ENCODE peak calls at places on chromosomes 1 and 21, in eight cellular contexts. One of them, this sample, is unnamed.

GRCh38 chr1:41660570-41661427 is 176.3 kb upstream of the EDN2 start:
- DNase-seq in Peyer's patch: no peak
- DNase-seq in esophagus muscularis mucosa: no peak
- DNase-seq in neural crest cell: no peak
- DNase-seq in WTC11: no peak
- DNase-seq in tibial nerve: no peak
- DNase-seq in fibroblast of lung: peak; percentile 18
- DNase-seq in AG10803: no peak
- DNase-seq in this sample: no peak

GRCh38 chr1:5742801-5743200 is 249.4 kb downstream of the NPHP4 start:
- DNase-seq in Peyer's patch: no peak
- DNase-seq in esophagus muscularis mucosa: no peak
- DNase-seq in neural crest cell: no peak
- DNase-seq in WTC11: no peak
- DNase-seq in tibial nerve: peak; percentile 10
- DNase-seq in fibroblast of lung: no peak
- DNase-seq in AG10803: no peak
- DNase-seq in this sample: no peak

GRCh38 chr1:183472488-183473285 is at the start of gene SMG7:
- DNase-seq in Peyer's patch: peak; percentile 72
- DNase-seq in esophagus muscularis mucosa: no peak
- DNase-seq in neural crest cell: peak; percentile 37
- DNase-seq in WTC11: no peak
- DNase-seq in tibial nerve: peak; percentile 16
- DNase-seq in fibroblast of lung: peak; percentile 41
- DNase-seq in AG10803: peak; percentile 17
- DNase-seq in this sample: peak; percentile 88

GRCh38 chr1:20700636-20701215 is 17.1 kb downstream of the KIF17 start:
- DNase-seq in Peyer's patch: no peak
- DNase-seq in esophagus muscularis mucosa: no peak
- DNase-seq in neural crest cell: no peak
- DNase-seq in WTC11: no peak
- DNase-seq in tibial nerve: no peak
- DNase-seq in fibroblast of lung: no peak
- DNase-seq in AG10803: no peak
- DNase-seq in this sample: no peak

GRCh38 chr1:111422546-111423391 is 4.8 kb downstream of the OVGP1 start:
- DNase-seq in Peyer's patch: no peak
- DNase-seq in esophagus muscularis mucosa: no peak
- DNase-seq in neural crest cell: no peak
- DNase-seq in WTC11: no peak
- DNase-seq in tibial nerve: no peak
- DNase-seq in fibroblast of lung: no peak
- DNase-seq in AG10803: peak; percentile 5
- DNase-seq in this sample: no peak

GRCh38 chr1:19086176-19086875 is 123.7 kb downstream of the UBR4 start:
- DNase-seq in Peyer's patch: no peak
- DNase-seq in esophagus muscularis mucosa: no peak
- DNase-seq in neural crest cell: no peak
- DNase-seq in WTC11: no peak
- DNase-seq in tibial nerve: no peak
- DNase-seq in fibroblast of lung: no peak
- DNase-seq in AG10803: no peak
- DNase-seq in this sample: no peak

GRCh38 chr21:15015622-15016471 is 49.0 kb downstream of the NRIP1 start:
- DNase-seq in Peyer's patch: no peak
- DNase-seq in esophagus muscularis mucosa: no peak
- DNase-seq in neural crest cell: no peak
- DNase-seq in WTC11: no peak
- DNase-seq in tibial nerve: no peak
- DNase-seq in fibroblast of lung: peak; percentile 94
- DNase-seq in AG10803: peak; percentile 96
- DNase-seq in this sample: no peak

GRCh38 chr1:245389878-245390277 is 235.1 kb downstream of the KIF26B start:
- DNase-seq in Peyer's patch: no peak
- DNase-seq in esophagus muscularis mucosa: no peak
- DNase-seq in neural crest cell: no peak
- DNase-seq in WTC11: no peak
- DNase-seq in tibial nerve: no peak
- DNase-seq in fibroblast of lung: no peak
- DNase-seq in AG10803: no peak
- DNase-seq in this sample: no peak

GRCh38 chr1:110319332-110320167 is 19.6 kb upstream of the RBM15 start:
- DNase-seq in Peyer's patch: no peak
- DNase-seq in esophagus muscularis mucosa: no peak
- DNase-seq in neural crest cell: no peak
- DNase-seq in WTC11: no peak
- DNase-seq in tibial nerve: no peak
- DNase-seq in fibroblast of lung: no peak
- DNase-seq in AG10803: no peak
- DNase-seq in this sample: peak; percentile 36

GRCh38 chr1:226369110-226369509 is 38.8 kb downstream of the PARP1 start:
- DNase-seq in Peyer's patch: peak; percentile 77
- DNase-seq in esophagus muscularis mucosa: no peak
- DNase-seq in neural crest cell: no peak
- DNase-seq in WTC11: no peak
- DNase-seq in tibial nerve: no peak
- DNase-seq in fibroblast of lung: no peak
- DNase-seq in AG10803: no peak
- DNase-seq in this sample: no peak

GRCh38 chr1:11062965-11063401 is 3.2 kb upstream of the SRM start:
- DNase-seq in Peyer's patch: no peak
- DNase-seq in esophagus muscularis mucosa: no peak
- DNase-seq in neural crest cell: no peak
- DNase-seq in WTC11: no peak
- DNase-seq in tibial nerve: no peak
- DNase-seq in fibroblast of lung: peak; percentile 92
- DNase-seq in AG10803: peak; percentile 94
- DNase-seq in this sample: no peak

GRCh38 chr1:145855426-145855948 is 3.4 kb downstream of the PIAS3 start:
- DNase-seq in Peyer's patch: no peak
- DNase-seq in esophagus muscularis mucosa: no peak
- DNase-seq in neural crest cell: no peak
- DNase-seq in WTC11: no peak
- DNase-seq in tibial nerve: no peak
- DNase-seq in fibroblast of lung: no peak
- DNase-seq in AG10803: no peak
- DNase-seq in this sample: no peak
- TF ChIP-seq CTCF in Peyer's patch: no peak
- TF ChIP-seq CTCF in esophagus muscularis mucosa: no peak
- TF ChIP-seq CTCF in neural crest cell: no peak
- TF ChIP-seq CTCF in WTC11: no peak
- TF ChIP-seq CTCF in tibial nerve: no peak
- TF ChIP-seq CTCF in fibroblast of lung: no peak
- TF ChIP-seq CTCF in AG10803: peak; percentile 12
- TF ChIP-seq CTCF in this sample: no peak

GRCh38 chr1:116026626-116027025 is 50.3 kb downstream of the SLC22A15 start:
- DNase-seq in Peyer's patch: no peak
- DNase-seq in esophagus muscularis mucosa: no peak
- DNase-seq in neural crest cell: no peak
- DNase-seq in WTC11: no peak
- DNase-seq in tibial nerve: no peak
- DNase-seq in fibroblast of lung: no peak
- DNase-seq in AG10803: no peak
- DNase-seq in this sample: no peak
- TF ChIP-seq CTCF in Peyer's patch: no peak
- TF ChIP-seq CTCF in esophagus muscularis mucosa: no peak
- TF ChIP-seq CTCF in neural crest cell: no peak
- TF ChIP-seq CTCF in WTC11: no peak
- TF ChIP-seq CTCF in tibial nerve: no peak
- TF ChIP-seq CTCF in fibroblast of lung: no peak
- TF ChIP-seq CTCF in AG10803: no peak
- TF ChIP-seq CTCF in this sample: no peak

GRCh38 chr21:31913191-31913608 is 40.4 kb downstream of the HUNK start:
- DNase-seq in Peyer's patch: no peak
- DNase-seq in esophagus muscularis mucosa: no peak
- DNase-seq in neural crest cell: no peak
- DNase-seq in WTC11: no peak
- DNase-seq in tibial nerve: no peak
- DNase-seq in fibroblast of lung: no peak
- DNase-seq in AG10803: no peak
- DNase-seq in this sample: no peak
- TF ChIP-seq CTCF in Peyer's patch: no peak
- TF ChIP-seq CTCF in esophagus muscularis mucosa: no peak
- TF ChIP-seq CTCF in neural crest cell: no peak
- TF ChIP-seq CTCF in WTC11: no peak
- TF ChIP-seq CTCF in tibial nerve: no peak
- TF ChIP-seq CTCF in fibroblast of lung: no peak
- TF ChIP-seq CTCF in AG10803: no peak
- TF ChIP-seq CTCF in this sample: no peak

DNA sequence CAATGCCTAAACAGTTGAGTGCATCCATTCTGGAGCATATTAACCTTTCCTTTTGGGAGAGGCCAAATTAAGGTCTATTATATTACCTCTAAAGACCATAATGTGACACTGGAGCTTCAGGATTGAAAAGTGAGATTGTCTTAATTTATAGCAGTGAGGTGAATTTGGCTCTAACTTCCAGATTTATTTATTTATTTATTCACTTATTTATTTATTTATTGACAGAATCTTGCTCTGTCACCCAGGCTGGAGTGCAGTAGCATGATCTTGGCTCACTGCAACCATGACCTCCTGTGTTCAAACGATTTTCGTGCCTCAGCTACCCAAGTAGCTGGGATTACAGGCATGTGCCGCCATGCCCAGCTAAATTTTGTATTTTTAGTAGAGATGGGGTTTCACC is 19.1 kb downstream of the ZCCHC17 start:
- DNase-seq in Peyer's patch: no peak
- DNase-seq in esophagus muscularis mucosa: no peak
- DNase-seq in neural crest cell: no peak
- DNase-seq in WTC11: no peak
- DNase-seq in tibial nerve: no peak
- DNase-seq in fibroblast of lung: no peak
- DNase-seq in AG10803: no peak
- DNase-seq in this sample: no peak
- TF ChIP-seq CTCF in Peyer's patch: no peak
- TF ChIP-seq CTCF in esophagus muscularis mucosa: no peak
- TF ChIP-seq CTCF in neural crest cell: no peak
- TF ChIP-seq CTCF in WTC11: no peak
- TF ChIP-seq CTCF in tibial nerve: no peak
- TF ChIP-seq CTCF in fibroblast of lung: no peak
- TF ChIP-seq CTCF in AG10803: no peak
- TF ChIP-seq CTCF in this sample: no peak

GRCh38 chr1:46340404-46341221 is at the start of gene NSUN4:
- DNase-seq in Peyer's patch: peak; percentile 90
- DNase-seq in esophagus muscularis mucosa: peak; percentile 98
- DNase-seq in neural crest cell: peak; percentile 72
- DNase-seq in WTC11: peak; percentile 78
- DNase-seq in tibial nerve: peak; percentile 90
- DNase-seq in fibroblast of lung: peak; percentile 94
- DNase-seq in AG10803: peak; percentile 94
- DNase-seq in this sample: peak; percentile 96
- TF ChIP-seq CTCF in Peyer's patch: peak; percentile 41
- TF ChIP-seq CTCF in esophagus muscularis mucosa: peak; percentile 77
- TF ChIP-seq CTCF in neural crest cell: peak; percentile 67
- TF ChIP-seq CTCF in WTC11: no peak
- TF ChIP-seq CTCF in tibial nerve: peak; percentile 82
- TF ChIP-seq CTCF in fibroblast of lung: peak; percentile 61
- TF ChIP-seq CTCF in AG10803: peak; percentile 61
- TF ChIP-seq CTCF in this sample: peak; percentile 73

GRCh38 chr1:164662462-164662861 is 103.5 kb downstream of the PBX1 start:
- DNase-seq in Peyer's patch: no peak
- DNase-seq in esophagus muscularis mucosa: no peak
- DNase-seq in neural crest cell: no peak
- DNase-seq in WTC11: no peak
- DNase-seq in tibial nerve: no peak
- DNase-seq in fibroblast of lung: no peak
- DNase-seq in AG10803: no peak
- DNase-seq in this sample: no peak
- TF ChIP-seq CTCF in Peyer's patch: no peak
- TF ChIP-seq CTCF in esophagus muscularis mucosa: peak; percentile 14
- TF ChIP-seq CTCF in neural crest cell: peak; percentile 23
- TF ChIP-seq CTCF in WTC11: no peak
- TF ChIP-seq CTCF in tibial nerve: no peak
- TF ChIP-seq CTCF in fibroblast of lung: no peak
- TF ChIP-seq CTCF in AG10803: no peak
- TF ChIP-seq CTCF in this sample: no peak

GRCh38 chr21:44752701-44753235 is 41.4 kb upstream of the TSPEAR start:
- DNase-seq in Peyer's patch: no peak
- DNase-seq in esophagus muscularis mucosa: no peak
- DNase-seq in neural crest cell: no peak
- DNase-seq in WTC11: peak; percentile 5
- DNase-seq in tibial nerve: no peak
- DNase-seq in fibroblast of lung: no peak
- DNase-seq in AG10803: no peak
- DNase-seq in this sample: no peak
- TF ChIP-seq CTCF in Peyer's patch: no peak
- TF ChIP-seq CTCF in esophagus muscularis mucosa: no peak
- TF ChIP-seq CTCF in neural crest cell: no peak
- TF ChIP-seq CTCF in WTC11: no peak
- TF ChIP-seq CTCF in tibial nerve: no peak
- TF ChIP-seq CTCF in fibroblast of lung: no peak
- TF ChIP-seq CTCF in AG10803: peak; percentile 1
- TF ChIP-seq CTCF in this sample: no peak